ENCODE peak calls at places on chromosomes 1 and 21, in ten cellular contexts. E is AG08396; C is T-helper 9 cell; N is NCI-H2029; M is uterus; Y is esophagus squamous epithelium; U is stimulated activated naive CD8-positive, alpha-beta T cell treated with anti-CD3 and anti-CD28 coated beads, Interleukin-15, Interleukin-2, amounts not matched to agents 100 U/mL and 50 U/mL, for 24 hours; R is stimulated activated CD8-positive, alpha-beta memory T cell treated with anti-CD3 and anti-CD28 coated beads, Interleukin-15, amount 100 ng/mL, for 1 hour; T is Caki2; J is M059J. D is an unnamed sample.

GRCh38 chr21:42837421-42838211 is 41.7 kb downstream of the WDR4 start:
- DNase-seq in E (peak; percentile 17), C (no peak), N (no peak), M (peak; percentile 9), Y (no peak), U (no peak), R (no peak), T (no peak), J (no peak), D (no peak)

GRCh38 chr1:40925834-40926403 is 53.6 kb upstream of the CTPS1 start:
- DNase-seq in E (no peak), C (no peak), N (no peak), M (no peak), Y (no peak), U (no peak), R (no peak), T (no peak), J (no peak), D (no peak)

GRCh38 chr1:150778409-150778808 is 12.8 kb upstream of the CTSS start:
- DNase-seq in E (no peak), C (no peak), N (no peak), M (no peak), Y (no peak), U (no peak), R (no peak), T (no peak), J (peak; percentile 12), D (no peak)

GRCh38 chr1:20616468-20617156 is 16.6 kb upstream of the PINK1 start:
- DNase-seq in E (no peak), C (no peak), N (no peak), M (no peak), Y (no peak), U (no peak), R (no peak), T (no peak), J (peak; percentile 87), D (no peak)

GRCh38 chr21:17118638-17119384 is 394.0 kb upstream of the CXADR start:
- DNase-seq in E (no peak), C (no peak), N (no peak), M (no peak), Y (no peak), U (no peak), R (no peak), T (no peak), J (no peak), D (no peak)

GRCh38 chr1:175172503-175172902 is 20.1 kb downstream of the KIAA0040 start:
- DNase-seq in E (no peak), C (no peak), N (peak; percentile 64), M (no peak), Y (no peak), U (no peak), R (no peak), T (no peak), J (no peak), D (no peak)

GRCh38 chr1:89959070-89959654 is 35.7 kb upstream of the ZNF326 start:
- DNase-seq in E (no peak), C (no peak), N (no peak), M (no peak), Y (no peak), U (no peak), R (no peak), T (no peak), J (no peak), D (no peak)

GRCh38 chr1:177748080-177748801 is 221.6 kb downstream of the SEC16B start:
- DNase-seq in E (no peak), C (no peak), N (no peak), M (no peak), Y (no peak), U (no peak), R (no peak), T (no peak), J (no peak), D (no peak)

GRCh38 chr1:7967206-7967605 is 5.7 kb downstream of the PARK7 start:
- DNase-seq in E (no peak), C (no peak), N (peak; percentile 54), M (no peak), Y (no peak), U (no peak), R (no peak), T (no peak), J (no peak), D (no peak)

GRCh38 chr1:219564072-219564471 is 48.8 kb downstream of the ZC3H11B start:
- DNase-seq in E (no peak), C (no peak), N (no peak), M (no peak), Y (no peak), U (no peak), R (no peak), T (no peak), J (no peak), D (no peak)

GRCh38 chr1:3717041-3717714 is 35.1 kb upstream of the CCDC27 start:
- DNase-seq in E (no peak), C (no peak), N (no peak), M (no peak), Y (no peak), U (no peak), R (no peak), T (no peak), J (no peak), D (no peak)

GRCh38 chr1:218475275-218475674 is 130.1 kb downstream of the TGFB2 start:
- DNase-seq in E (no peak), C (no peak), N (no peak), M (no peak), Y (no peak), U (no peak), R (no peak), T (peak; percentile 41), J (peak; percentile 63), D (no peak)

GRCh38 chr1:8179132-8179793 is 138.7 kb upstream of the SLC45A1 start:
- DNase-seq in E (no peak), C (no peak), N (no peak), M (no peak), Y (no peak), U (no peak), R (no peak), T (no peak), J (no peak), D (no peak)

GRCh38 chr1:223683586-223684487 is 18.3 kb upstream of the CAPN8 start:
- DNase-seq in E (no peak), C (peak; percentile 44), N (peak; percentile 32), M (no peak), Y (no peak), U (peak; percentile 66), R (peak; percentile 46), T (peak; percentile 78), J (peak; percentile 62), D (no peak)

GRCh38 chr21:36749935-36750578 is 51.1 kb downstream of the SIM2 start:
- DNase-seq in E (peak; percentile 47), C (no peak), N (peak; percentile 11), M (no peak), Y (no peak), U (no peak), R (no peak), T (peak; percentile 27), J (peak; percentile 33), D (no peak)

GRCh38 chr1:55310517-55310927 is 95.4 kb upstream of the USP24 start:
- DNase-seq in E (peak; percentile 82), C (no peak), N (no peak), M (no peak), Y (no peak), U (peak; percentile 19), R (no peak), T (peak; percentile 80), J (peak; percentile 99), D (peak; percentile 12)

GRCh38 chr1:44471911-44472439 is 66.9 kb downstream of the RNF220 start:
- DNase-seq in E (no peak), C (no peak), N (no peak), M (no peak), Y (no peak), U (no peak), R (no peak), T (no peak), J (no peak), D (no peak)

GRCh38 chr21:29300547-29301138 is 1.9 kb downstream of the BACH1 start:
- DNase-seq in E (no peak), C (no peak), N (no peak), M (no peak), Y (no peak), U (no peak), R (no peak), T (no peak), J (no peak), D (no peak)

GRCh38 chr1:78715181-78715661 is 65.6 kb downstream of the IFI44 start:
- DNase-seq in E (no peak), C (no peak), N (no peak), M (no peak), Y (no peak), U (no peak), R (no peak), T (no peak), J (peak; percentile 32), D (no peak)

GRCh38 chr1:82367456-82367855 is 566.7 kb downstream of the ADGRL2 start:
- DNase-seq in E (no peak), C (no peak), N (no peak), M (no peak), Y (no peak), U (no peak), R (no peak), T (no peak), J (no peak), D (no peak)

GRCh38 chr1:201108614-201109013 is 3.6 kb downstream of the CACNA1S start:
- DNase-seq in E (no peak), C (no peak), N (no peak), M (no peak), Y (no peak), U (no peak), R (no peak), T (no peak), J (peak; percentile 16), D (no peak)

D was measured in thoracic aorta.